ENCODE peak calls at places on chromosomes 4 and X, in seven cellular contexts. E, X, O, W, U, C and F are unnamed samples.
A peak's percentile ranks its signal among the peaks of the same experiment; 100 is the strongest.

GRCh38 chrX:42975906-42976305 is 197.9 kb upstream of the PPP1R2C start:
- DNase-seq in U (no peak), O (no peak), W (no peak), C (no peak), E (no peak), X (no peak), F (no peak)

GRCh38 chr4:159308571-159309340 is 205.9 kb downstream of the RAPGEF2 start:
- DNase-seq in E (no peak), U (no peak), W (no peak), O (no peak), X (no peak), C (no peak), F (no peak)

GRCh38 chrX:147478899-147479298 is 432.8 kb upstream of the FMR1 start:
- DNase-seq in C (no peak), W (no peak), U (no peak), X (no peak), E (no peak), O (no peak), F (no peak)

GRCh38 chrX:49309401-49309981 is 6.0 kb downstream of the GAGE10 start:
- DNase-seq in U (peak; percentile 5), C (no peak), X (no peak), O (no peak), E (no peak), W (no peak), F (no peak)

GRCh38 chrX:8204169-8204935 is 33.3 kb upstream of the VCX2 start:
- DNase-seq in U (no peak), E (no peak), W (no peak), X (no peak), O (no peak), C (no peak), F (no peak)

GRCh38 chr4:742742-743311 is 37.2 kb downstream of the PCGF3 start:
- DNase-seq in E (no peak), W (peak; percentile 97), U (peak; percentile 46), X (peak; percentile 83), C (peak; percentile 13), O (peak; percentile 86), F (peak; percentile 85)

GRCh38 chrX:3815896-3816664 is 102.6 kb upstream of the PRKX start:
- DNase-seq in X (peak; percentile 63), O (peak; percentile 65), U (peak; percentile 28), W (peak; percentile 6), C (peak; percentile 23), E (peak; percentile 22), F (no peak)

GRCh38 chr4:184856277-184856609 is 30.5 kb upstream of the ACSL1 start:
- DNase-seq in C (no peak), X (no peak), O (no peak), E (no peak), W (no peak), U (no peak), F (no peak)

GRCh38 chrX:19609541-19609940 is 94.2 kb upstream of the MAP3K15 start:
- DNase-seq in O (no peak), W (no peak), X (no peak), C (no peak), E (no peak), U (no peak), F (no peak)

GRCh38 chr4:57137261-57137660 is 27.1 kb upstream of the IGFBP7 start:
- DNase-seq in W (no peak), U (no peak), O (no peak), E (no peak), C (no peak), X (no peak), F (no peak)

GRCh38 chr4:153143527-153144348 is 60.5 kb upstream of the TRIM2 start:
- DNase-seq in C (peak; percentile 51), O (no peak), W (no peak), X (no peak), E (no peak), U (no peak), F (no peak)
- TF ChIP-seq POLR2A in C (no peak), O (no peak), W (no peak), X (no peak), E (no peak), U (no peak), F (no peak)

DNA sequence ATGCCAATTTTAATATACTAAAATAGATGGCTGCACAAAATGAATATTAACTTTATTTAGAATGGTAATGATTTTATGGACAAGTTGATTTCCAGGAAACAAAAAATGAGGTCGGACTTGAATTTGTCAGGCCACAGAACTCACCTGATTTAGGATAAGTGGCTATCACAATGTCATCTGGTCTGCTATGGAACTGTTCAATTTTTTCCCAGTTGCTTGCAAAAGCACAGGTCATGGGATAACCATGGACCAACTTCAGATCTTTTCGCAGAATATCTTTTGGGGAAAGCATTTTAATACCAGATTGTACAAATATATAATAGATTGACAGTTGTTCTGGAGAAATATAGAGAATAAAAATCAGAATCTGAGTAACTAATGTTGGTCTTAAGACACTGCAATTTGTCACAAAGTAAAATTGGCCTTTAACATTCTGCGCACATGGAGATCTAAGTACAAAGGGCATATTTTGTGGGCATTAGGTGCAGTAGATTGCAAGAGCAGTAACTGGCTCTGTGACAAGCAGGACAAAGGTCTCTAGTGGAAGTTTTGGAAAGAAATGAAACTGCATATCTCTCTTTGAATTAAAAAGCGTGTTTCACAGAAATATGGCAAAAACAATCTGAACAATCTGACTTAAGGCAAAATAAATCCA is 5.4 kb downstream of the SULT1B1 start:
- DNase-seq in O (no peak), E (no peak), X (no peak), U (no peak), C (no peak), W (no peak), F (no peak)
- TF ChIP-seq POLR2A in O (no peak), E (no peak), X (no peak), U (no peak), C (no peak), W (no peak), F (no peak)

DNA sequence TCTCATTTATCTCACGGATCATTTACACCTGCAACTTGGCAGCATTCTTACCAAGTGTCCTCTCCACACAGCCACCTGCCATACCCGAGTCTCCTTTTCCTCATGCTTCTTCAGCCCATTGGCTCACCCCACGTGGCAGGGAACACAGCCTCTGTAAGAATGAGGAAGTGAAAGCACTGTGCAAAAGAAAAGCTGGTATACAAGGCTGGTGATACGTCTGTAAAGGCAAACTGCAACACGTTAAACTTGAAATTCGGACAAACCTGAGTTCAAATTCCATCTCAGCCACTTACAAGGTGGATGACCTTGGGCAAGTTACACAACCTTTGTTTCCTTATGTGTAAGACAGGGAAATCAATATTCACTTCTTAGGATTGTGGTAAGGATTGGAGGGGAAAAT is 164.0 kb upstream of the RASGEF1B start:
- DNase-seq in C (peak; percentile 3), E (peak; percentile 47), O (peak; percentile 62), X (no peak), W (no peak), U (no peak), F (no peak)
- TF ChIP-seq POLR2A in C (no peak), E (no peak), O (no peak), X (no peak), W (no peak), U (no peak), F (no peak)

GRCh38 chrX:24027086-24027485 is at the start of gene KLHL15:
- DNase-seq in E (no peak), O (no peak), X (no peak), C (no peak), W (no peak), U (no peak), F (no peak)

GRCh38 chrX:24026403-24026801 is 584 bp downstream of the KLHL15 start:
- DNase-seq in C (no peak), O (no peak), X (no peak), E (no peak), W (no peak), U (no peak), F (no peak)

GRCh38 chrX:24024819-24025740 is 1.9 kb downstream of the KLHL15 start:
- DNase-seq in X (peak; percentile 93), U (peak; percentile 74), O (peak; percentile 93), W (peak; percentile 67), E (peak; percentile 75), C (peak; percentile 60), F (peak; percentile 33)

GRCh38 chrX:24023972-24024664 is 2.9 kb downstream of the KLHL15 start:
- DNase-seq in U (no peak), W (no peak), X (no peak), O (no peak), C (no peak), E (no peak), F (no peak)

GRCh38 chrX:24025741-24026402 is 1.1 kb downstream of the KLHL15 start:
- DNase-seq in W (no peak), U (peak; percentile 5), X (no peak), C (peak; percentile 24), E (peak; percentile 15), O (peak; percentile 61), F (no peak)
- TF ChIP-seq POLR2A in W (no peak), U (peak; percentile 40), X (peak; percentile 33), C (no peak), E (no peak), O (peak; percentile 40), F (no peak)